ENCODE peak calls at places on chromosomes 7 and 10, in six cellular contexts. R, G, P, Z, L and V are unnamed samples.

GRCh38 chr7:94779070-94779469 is 123.1 kb upstream of the SGCE start:
- DNase-seq in G (no peak), L (no peak), R (no peak), Z (no peak), P (no peak), V (no peak)

GRCh38 chr10:118908487-118909280 is 120.8 kb upstream of the NANOS1 start:
- DNase-seq in R (no peak), L (no peak), P (no peak), G (no peak), Z (no peak), V (no peak)

GRCh38 chr7:80584778-80585177 is 53.7 kb upstream of the CD36 start:
- DNase-seq in P (no peak), G (no peak), Z (no peak), L (no peak), R (no peak), V (peak)

GRCh38 chr7:3067193-3067592 is 23.5 kb upstream of the CARD11 start:
- DNase-seq in P (no peak), Z (no peak), R (no peak), G (no peak), L (no peak), V (no peak)

GRCh38 chr10:52256832-52257691 is 57.0 kb upstream of the DKK1 start:
- DNase-seq in P (no peak), G (no peak), L (no peak), R (no peak), Z (peak), V (peak)

GRCh38 chr10:79383974-79384606 is 36.8 kb downstream of the PPIF start:
- DNase-seq in L (no peak), P (peak), Z (no peak), G (no peak), R (no peak), V (no peak)

GRCh38 chr10:15220426-15220825 is 51.9 kb upstream of the NMT2 start:
- DNase-seq in Z (no peak), R (no peak), P (no peak), L (no peak), G (no peak), V (no peak)

GRCh38 chr10:19819419-19820033 is 3.3 kb downstream of the PLXDC2 start:
- DNase-seq in P (no peak), L (no peak), Z (no peak), G (no peak), R (peak), V (no peak)

GRCh38 chr10:101489355-101489754 is 98.7 kb downstream of the POLL start:
- DNase-seq in G (no peak), P (no peak), Z (no peak), L (no peak), R (no peak), V (peak)

GRCh38 chr10:82680688-82681087 is 805.7 kb downstream of the NRG3 start:
- DNase-seq in L (no peak), R (no peak), G (no peak), P (no peak), Z (no peak), V (no peak)

GRCh38 chr10:86197166-86197790 is 169.3 kb downstream of the GRID1 start:
- DNase-seq in L (no peak), G (no peak), P (no peak), R (no peak), Z (no peak), V (no peak)

GRCh38 chr7:50268990-50269389 is 35.5 kb upstream of the IKZF1 start:
- DNase-seq in G (no peak), L (no peak), R (no peak), P (no peak), Z (no peak), V (no peak)

GRCh38 chr7:149027055-149027454 is 1.2 kb downstream of the PDIA4 start:
- DNase-seq in P (no peak), R (no peak), Z (no peak), G (no peak), L (no peak), V (no peak)

GRCh38 chr7:150323682-150324365 is 479 bp upstream of the ACTR3C start:
- DNase-seq in P (no peak), G (no peak), R (no peak), Z (no peak), L (no peak), V (peak)

GRCh38 chr7:27183682-27184341 is 1.2 kb downstream of the HOXA11 start:
- DNase-seq in R (no peak), L (no peak), Z (no peak), G (no peak), P (peak), V (no peak)

GRCh38 chr7:138825049-138825721 is 27.2 kb upstream of the ATP6V0A4 start:
- DNase-seq in P (no peak), R (no peak), Z (no peak), G (no peak), L (no peak), V (no peak)

GRCh38 chr7:117072620-117073118 is 119.4 kb downstream of the ST7 start:
- DNase-seq in R (no peak), L (no peak), G (no peak), P (no peak), Z (peak), V (no peak)

GRCh38 chr10:122127943-122128342 is 139.0 kb downstream of the TACC2 start:
- DNase-seq in R (no peak), L (no peak), G (no peak), Z (peak), P (no peak), V (no peak)

GRCh38 chr10:111076191-111076681 is 593 bp upstream of the ADRA2A start:
- DNase-seq in P (peak), L (peak), G (peak), Z (peak), R (peak), V (peak)

GRCh38 chr7:18940577-18941134 is 176.8 kb downstream of the TWIST1 start:
- DNase-seq in P (no peak), L (no peak), G (no peak), R (no peak), Z (no peak), V (no peak)

GRCh38 chr10:132265878-132266496 is 41.8 kb downstream of the STK32C start:
- DNase-seq in R (no peak), Z (no peak), G (no peak), L (no peak), P (no peak), V (no peak)

GRCh38 chr7:115533785-115534184 is 496.8 kb downstream of the TFEC start:
- DNase-seq in G (no peak), L (no peak), P (no peak), R (no peak), Z (no peak), V (no peak)

GRCh38 chr7:105257338-105257737 is 131.4 kb downstream of the SRPK2 start:
- DNase-seq in R (no peak), Z (no peak), L (no peak), P (no peak), G (no peak), V (no peak)

GRCh38 chr10:75607576-75607975 is 176.2 kb downstream of the LRMDA start:
- DNase-seq in Z (no peak), L (no peak), G (no peak), R (no peak), P (no peak), V (no peak)

GRCh38 chr7:134302120-134302519 is 14.6 kb downstream of the SLC35B4 start:
- DNase-seq in R (no peak), G (no peak), L (no peak), Z (no peak), P (no peak), V (peak)

GRCh38 chr10:3424102-3424803 is 251.7 kb upstream of the PITRM1 start:
- DNase-seq in L (no peak), G (no peak), Z (no peak), P (no peak), R (no peak), V (peak)

GRCh38 chr10:73819513-73820093 is 8.2 kb upstream of the NDST2 start:
- DNase-seq in P (no peak), G (no peak), R (no peak), Z (no peak), L (no peak), V (peak)

GRCh38 chr7:44883961-44884360 is 1.4 kb downstream of the PURB start:
- DNase-seq in P (no peak), Z (no peak), G (no peak), L (no peak), R (no peak), V (no peak)

GRCh38 chr10:121667948-121668335 is 69.7 kb upstream of the FGFR2 start:
- DNase-seq in L (no peak), G (no peak), Z (no peak), R (no peak), P (no peak), V (peak)

GRCh38 chr7:7251742-7252141 is 69.4 kb downstream of the C1GALT1 start:
- DNase-seq in L (no peak), R (no peak), Z (no peak), P (no peak), G (no peak), V (no peak)